ENCODE peak calls at places on chromosomes 7 and 10, in nine cellular contexts. J, G, X, N, T, S, L, I and K are unnamed samples.

GRCh38 chr7:30312186-30312585 is 27.8 kb downstream of the ZNRF2 start:
- DNase-seq in J (no peak), X (no peak), I (no peak), S (no peak), L (no peak), T (peak), N (no peak), G (no peak), K (no peak)

GRCh38 chr10:72812798-72813430 is 80.6 kb upstream of the OIT3 start:
- DNase-seq in G (no peak), X (no peak), T (peak), L (no peak), J (peak), I (no peak), N (no peak), S (no peak), K (no peak)

GRCh38 chr10:98169379-98169778 is 34.9 kb downstream of the R3HCC1L start:
- DNase-seq in J (no peak), X (no peak), T (no peak), N (no peak), L (no peak), G (no peak), I (no peak), S (no peak), K (no peak)

GRCh38 chr10:126538439-126539140 is 131.9 kb downstream of the C10orf90 start:
- DNase-seq in N (no peak), X (no peak), J (no peak), G (no peak), T (peak), S (no peak), I (no peak), L (no peak), K (no peak)

GRCh38 chr7:45402480-45403218 is 171.5 kb upstream of the ADCY1 start:
- DNase-seq in X (no peak), S (no peak), I (no peak), N (no peak), G (no peak), J (no peak), T (peak), L (peak), K (no peak)

GRCh38 chr7:121083790-121084251 is 95.3 kb downstream of the CPED1 start:
- DNase-seq in L (no peak), G (no peak), N (no peak), J (peak), X (no peak), S (no peak), I (no peak), T (peak), K (no peak)

GRCh38 chr7:100137851-100138760 is 10.6 kb upstream of the LAMTOR4 start:
- DNase-seq in L (no peak), N (no peak), I (no peak), S (no peak), G (no peak), J (no peak), X (no peak), T (no peak), K (no peak)

GRCh38 chr7:132347129-132347528 is 229.1 kb downstream of the PLXNA4 start:
- DNase-seq in I (no peak), X (no peak), G (no peak), J (no peak), S (no peak), L (no peak), N (no peak), T (no peak), K (no peak)

GRCh38 chr7:151351027-151351426 is 9.4 kb downstream of the NUB1 start:
- DNase-seq in T (no peak), L (no peak), G (no peak), S (peak), J (no peak), N (no peak), X (no peak), I (peak), K (no peak)

GRCh38 chr10:9823268-9823930 is 1194.3 kb upstream of the CELF2 start:
- DNase-seq in N (no peak), I (no peak), T (no peak), X (no peak), G (no peak), L (no peak), S (no peak), J (no peak), K (no peak)

GRCh38 chr7:80856769-80857168 is 62.1 kb downstream of the SEMA3C start:
- DNase-seq in N (no peak), X (no peak), L (no peak), G (no peak), T (no peak), I (no peak), J (no peak), S (no peak), K (no peak)
- TF ChIP-seq CTCF in N (no peak), X (no peak), L (no peak), G (no peak), T (no peak), I (no peak), J (no peak), S (no peak), K (no peak)

GRCh38 chr7:104929921-104930320 is 84.1 kb upstream of the KMT2E start:
- DNase-seq in S (no peak), I (no peak), N (no peak), L (no peak), T (no peak), G (no peak), J (no peak), X (no peak), K (no peak)
- TF ChIP-seq CTCF in S (no peak), I (no peak), N (no peak), L (no peak), T (no peak), G (no peak), J (no peak), X (no peak), K (no peak)

GRCh38 chr10:78433722-78434535 is 400.3 kb downstream of the RPS24 start:
- DNase-seq in I (no peak), L (no peak), N (no peak), X (no peak), S (no peak), G (no peak), J (no peak), T (no peak), K (peak)

GRCh38 chr10:78434886-78435285 is 401.2 kb downstream of the RPS24 start:
- DNase-seq in G (no peak), J (no peak), L (no peak), S (no peak), T (no peak), X (no peak), I (no peak), N (no peak), K (no peak)

GRCh38 chr10:78429994-78430393 is 396.3 kb downstream of the RPS24 start:
- DNase-seq in X (no peak), S (no peak), N (no peak), G (no peak), T (no peak), L (no peak), J (no peak), I (no peak), K (no peak)

GRCh38 chr10:78433063-78433717 is 399.5 kb downstream of the RPS24 start:
- DNase-seq in L (no peak), G (peak), X (no peak), S (no peak), J (no peak), T (peak), N (no peak), I (no peak), K (no peak)

GRCh38 chr10:78432582-78432981 is 398.9 kb downstream of the RPS24 start:
- DNase-seq in G (no peak), X (no peak), N (no peak), T (peak), L (no peak), I (no peak), S (no peak), J (no peak), K (no peak)
- TF ChIP-seq CTCF in G (peak), X (no peak), N (no peak), T (peak), L (peak), I (no peak), S (no peak), J (peak), K (no peak)

DNA sequence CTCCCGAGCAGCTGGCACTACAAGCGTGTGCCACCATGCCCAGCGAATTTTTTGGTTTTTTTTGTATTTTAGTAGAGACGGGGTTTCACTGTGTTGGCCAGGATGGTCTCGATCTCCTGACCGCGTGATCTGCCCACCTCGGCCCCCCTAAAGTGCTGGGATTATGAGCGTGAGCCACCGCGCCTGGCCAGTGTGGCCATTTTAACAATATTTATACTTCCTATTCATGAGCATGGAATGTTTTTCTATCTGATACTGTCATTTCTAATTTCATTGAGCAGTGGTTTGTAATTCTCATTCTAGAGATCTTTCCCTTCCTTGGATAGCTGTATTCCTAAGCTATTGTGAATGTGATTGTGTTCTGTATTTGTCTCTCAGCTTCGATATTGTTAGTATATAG is 96.2 kb downstream of the GLCCI1 start:
- DNase-seq in I (no peak), T (no peak), L (no peak), N (no peak), X (no peak), G (no peak), S (no peak), J (no peak), K (no peak)
- TF ChIP-seq CTCF in I (no peak), T (no peak), L (no peak), N (no peak), X (no peak), G (no peak), S (no peak), J (no peak), K (no peak)